ENCODE peak calls at places on chromosomes 4 and X, in four cellular contexts. N is mucosa of descending colon; I is CD8-positive, alpha-beta T cell; T is kidney. C is an unnamed sample.

GRCh38 chr4:185096032-185096653 is 46.9 kb upstream of the SLC25A4 start:
- DNase-seq in T (no peak), I (peak; percentile 24), N (no peak), C (peak; percentile 12)

GRCh38 chr4:149047368-149047767 is 605.2 kb upstream of the NR3C2 start:
- DNase-seq in T (no peak), N (no peak), I (no peak), C (no peak)

GRCh38 chr4:76301068-76301774 is 5.3 kb upstream of the STBD1 start:
- DNase-seq in N (no peak), I (no peak), T (no peak), C (peak; percentile 84)

GRCh38 chr4:88661724-88662123 is 35.9 kb downstream of the NAP1L5 start:
- DNase-seq in N (no peak), T (no peak), I (no peak), C (peak; percentile 72)

GRCh38 chr4:95701500-95701899 is 138.4 kb upstream of the PDHA2 start:
- DNase-seq in I (no peak), N (no peak), T (no peak), C (no peak)

GRCh38 chrX:101759000-101759399 is 99.3 kb upstream of the ARMCX2 start:
- DNase-seq in I (peak; percentile 18), N (no peak), T (no peak), C (peak; percentile 42)

GRCh38 chr4:100168521-100168920 is 21.7 kb downstream of the DDIT4L start:
- DNase-seq in I (no peak), T (no peak), N (no peak), C (peak; percentile 22)

GRCh38 chr4:85391568-85392410 is 83.2 kb upstream of the ARHGAP24 start:
- DNase-seq in N (no peak), I (no peak), T (no peak), C (no peak)

GRCh38 chrX:71301195-71301924 is at the start of gene ITGB1BP2:
- DNase-seq in N (no peak), I (no peak), T (no peak), C (peak; percentile 55)

GRCh38 chr4:144582975-144583374 is 63.0 kb upstream of the HHIP start:
- DNase-seq in N (no peak), I (no peak), T (no peak), C (no peak)

GRCh38 chr4:56786955-56787354 is 34.5 kb downstream of the SPINK2 start:
- DNase-seq in I (no peak), T (peak; percentile 91), N (peak; percentile 69), C (peak; percentile 89)

GRCh38 chr4:38889143-38889542 is 21.5 kb downstream of the FAM114A1 start:
- DNase-seq in T (no peak), I (no peak), N (no peak), C (peak; percentile 33)

GRCh38 chr4:79645942-79646341 is 237.9 kb upstream of the GK2 start:
- DNase-seq in T (no peak), N (no peak), I (no peak), C (no peak)

GRCh38 chrX:58025979-58026378 is 115.7 kb upstream of the ZXDA start:
- DNase-seq in I (peak; percentile 27), N (no peak), T (no peak), C (peak; percentile 8)

GRCh38 chrX:24643116-24643515 is 4.0 kb downstream of the PCYT1B start:
- DNase-seq in N (no peak), I (no peak), T (no peak), C (no peak)

GRCh38 chr4:112099701-112100289 is 45.5 kb upstream of the FAM241A start:
- DNase-seq in N (no peak), T (no peak), I (no peak), C (peak; percentile 71)

GRCh38 chr4:55251352-55251751 is 94.7 kb upstream of the SRD5A3 start:
- DNase-seq in T (no peak), N (no peak), I (no peak), C (no peak)

GRCh38 chrX:37701588-37701987 is 16.0 kb downstream of the XK start:
- DNase-seq in T (no peak), N (no peak), I (no peak), C (no peak)

GRCh38 chr4:181728567-181728966 is 514.6 kb upstream of the TENM3 start:
- DNase-seq in N (no peak), I (no peak), T (no peak), C (no peak)

GRCh38 chrX:115948018-115948923 is 222.3 kb upstream of the AGTR2 start:
- DNase-seq in I (no peak), N (no peak), T (no peak), C (no peak)

GRCh38 chr4:139278450-139278849 is 1.6 kb downstream of the MGARP start:
- DNase-seq in I (no peak), N (no peak), T (no peak), C (no peak)
- H3K4me3 ChIP-seq in I (no peak overlapping the region), N (no peak overlapping the region), T (no peak overlapping the region), C (no peak overlapping the region)

GRCh38 chr4:82780398-82781231 is 18.0 kb downstream of the SCD5 start:
- DNase-seq in I (no peak), N (peak; percentile 80), T (peak; percentile 92), C (peak; percentile 60)
- TF ChIP-seq CTCF in I (no peak), N (no peak), T (no peak), C (no peak)

GRCh38 chr4:134202557-134202956 is 968 bp upstream of the PABPC4L start:
- DNase-seq in N (no peak), I (no peak), T (no peak), C (no peak)

GRCh38 chr4:134201216-134202098 is at the start of gene PABPC4L:
- DNase-seq in T (peak; percentile 82), N (no peak), I (no peak), C (peak; percentile 4)

GRCh38 chr4:134200811-134201215 is 776 bp downstream of the PABPC4L start:
- DNase-seq in T (peak; percentile 49), N (no peak), I (no peak), C (peak; percentile 3)

GRCh38 chr4:134202136-134202535 is 547 bp upstream of the PABPC4L start:
- DNase-seq in T (no peak), I (no peak), N (no peak), C (peak; percentile 7)
- H3K4me3 ChIP-seq in T (peak overlapping the region; percentile 22), I (no peak overlapping the region), N (no peak overlapping the region), C (peak overlapping the region; percentile 63)

GRCh38 chr4:169151671-169152070 is 119.1 kb downstream of the SH3RF1 start:
- DNase-seq in I (no peak), T (no peak), N (no peak), C (peak; percentile 44)

GRCh38 chr4:169152104-169152503 is 118.7 kb downstream of the SH3RF1 start:
- DNase-seq in N (no peak), T (no peak), I (no peak), C (no peak)

GRCh38 chr4:169153451-169153850 is 117.3 kb downstream of the SH3RF1 start:
- DNase-seq in N (no peak), T (no peak), I (no peak), C (no peak)

GRCh38 chr4:169150806-169151205 is 120.0 kb downstream of the SH3RF1 start:
- DNase-seq in T (no peak), I (no peak), N (no peak), C (no peak)

DNA sequence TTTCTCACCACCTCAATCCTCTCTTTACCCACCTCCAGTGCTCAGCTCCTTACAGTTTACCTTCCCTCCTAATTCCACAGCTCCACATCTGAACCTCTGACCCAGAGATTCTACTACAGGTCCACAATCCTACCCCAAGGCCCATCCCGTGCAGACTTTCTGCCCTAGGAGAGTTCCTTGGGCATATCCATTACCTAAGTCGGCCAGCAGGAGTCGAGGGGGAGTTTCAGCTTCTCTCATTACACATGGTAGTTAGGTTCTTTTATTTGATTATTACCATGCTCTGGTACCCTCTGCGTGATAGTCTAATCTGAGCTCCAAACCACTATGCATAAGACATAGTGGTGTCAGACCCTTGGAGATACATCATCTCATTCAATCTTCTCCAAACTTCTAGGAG is 117.9 kb downstream of the SH3RF1 start:
- DNase-seq in N (no peak), I (no peak), T (no peak), C (no peak)
- TF ChIP-seq CTCF in N (no peak), I (no peak), T (no peak), C (peak; percentile 2)

GRCh38 chr4:180148737-180149136 is 2094.5 kb upstream of the TENM3 start:
- DNase-seq in N (no peak), I (no peak), T (no peak), C (no peak)

GRCh38 chr4:180153587-180153986 is 2089.6 kb upstream of the TENM3 start:
- DNase-seq in T (no peak), I (no peak), N (no peak), C (no peak)

GRCh38 chr4:180150818-180151217 is 2092.4 kb upstream of the TENM3 start:
- DNase-seq in I (no peak), N (no peak), T (no peak), C (no peak)

GRCh38 chr4:180156684-180157083 is 2086.5 kb upstream of the TENM3 start:
- DNase-seq in N (no peak), T (no peak), I (no peak), C (no peak)

GRCh38 chr4:180152831-180153230 is 2090.4 kb upstream of the TENM3 start:
- DNase-seq in N (no peak), I (no peak), T (no peak), C (no peak)
- H3K4me3 ChIP-seq in N (no peak overlapping the region), I (no peak overlapping the region), T (no peak overlapping the region), C (no peak overlapping the region)

GRCh38 chrX:30493348-30493747 is 84.2 kb downstream of the TASL start:
- DNase-seq in N (no peak), T (no peak), I (no peak), C (no peak)
- TF ChIP-seq CTCF in N (no peak), T (no peak), I (no peak), C (no peak)

GRCh38 chrX:9525511-9526248 is 60.8 kb downstream of the TBL1X start:
- DNase-seq in T (no peak), N (no peak), I (no peak), C (no peak)
- H3K4me3 ChIP-seq in T (no peak overlapping the region), N (no peak overlapping the region), I (no peak overlapping the region), C (no peak overlapping the region)